ENCODE peak calls at places on chromosome 6, in seven cellular contexts. P is spleen, O is transverse colon, J is sigmoid colon, M is stomach, W is H1, C is breast epithelium. F is an unnamed sample. For H3K4me1, the result is how much of the 10 kb centered on the place peaks cover.

GRCh38 chr6:134995536-134995935 is 45.6 kb upstream of the ALDH8A1 start:
- DNase-seq in W (no peak), M (no peak), P (no peak), C (no peak), O (no peak), J (no peak), F (no peak)

GRCh38 chr6:149082320-149082719 is 235.2 kb upstream of the TAB2 start:
- DNase-seq in W (no peak), C (peak), M (peak), O (peak), P (peak), J (peak), F (peak)

GRCh38 chr6:163815796-163816195 is 401.3 kb downstream of the QKI start:
- DNase-seq in C (no peak), O (no peak), M (no peak), P (no peak), W (no peak), J (no peak), F (no peak)

GRCh38 chr6:14832427-14832826 is 413.4 kb upstream of the JARID2 start:
- DNase-seq in W (no peak), J (no peak), M (no peak), O (no peak), P (no peak), C (no peak), F (no peak)

GRCh38 chr6:136609878-136610706 is 59.9 kb upstream of the MAP7 start:
- DNase-seq in W (no peak), P (no peak), O (peak), J (peak), M (peak), C (no peak), F (peak)

GRCh38 chr6:106556368-106556960 is 72.8 kb downstream of the RTN4IP1 start:
- DNase-seq in P (no peak), O (no peak), W (no peak), C (no peak), M (no peak), J (no peak), F (no peak)

GRCh38 chr6:89637960-89638319 is 607 bp downstream of the LYRM2 start:
- DNase-seq in J (no peak), P (no peak), O (no peak), C (no peak), M (no peak), W (no peak), F (no peak)

GRCh38 chr6:106513813-106514212 is 115.5 kb downstream of the RTN4IP1 start:
- DNase-seq in P (no peak), C (no peak), O (no peak), M (no peak), J (no peak), W (no peak), F (no peak)

GRCh38 chr6:138988469-138988834 is 399 bp upstream of the REPS1 start:
- DNase-seq in P (no peak), W (no peak), O (no peak), C (no peak), M (no peak), J (no peak), F (no peak)

GRCh38 chr6:138986578-138986977 is 1.5 kb downstream of the REPS1 start:
- DNase-seq in J (no peak), M (no peak), P (no peak), W (no peak), O (no peak), C (no peak), F (no peak)

GRCh38 chr6:138987299-138987642 is 782 bp downstream of the REPS1 start:
- DNase-seq in O (no peak), M (no peak), P (peak), W (no peak), C (peak), J (peak), F (peak)

GRCh38 chr6:138989098-138989983 is 1.3 kb upstream of the REPS1 start:
- DNase-seq in C (no peak), O (no peak), J (no peak), M (no peak), W (no peak), P (no peak), F (no peak)

DNA sequence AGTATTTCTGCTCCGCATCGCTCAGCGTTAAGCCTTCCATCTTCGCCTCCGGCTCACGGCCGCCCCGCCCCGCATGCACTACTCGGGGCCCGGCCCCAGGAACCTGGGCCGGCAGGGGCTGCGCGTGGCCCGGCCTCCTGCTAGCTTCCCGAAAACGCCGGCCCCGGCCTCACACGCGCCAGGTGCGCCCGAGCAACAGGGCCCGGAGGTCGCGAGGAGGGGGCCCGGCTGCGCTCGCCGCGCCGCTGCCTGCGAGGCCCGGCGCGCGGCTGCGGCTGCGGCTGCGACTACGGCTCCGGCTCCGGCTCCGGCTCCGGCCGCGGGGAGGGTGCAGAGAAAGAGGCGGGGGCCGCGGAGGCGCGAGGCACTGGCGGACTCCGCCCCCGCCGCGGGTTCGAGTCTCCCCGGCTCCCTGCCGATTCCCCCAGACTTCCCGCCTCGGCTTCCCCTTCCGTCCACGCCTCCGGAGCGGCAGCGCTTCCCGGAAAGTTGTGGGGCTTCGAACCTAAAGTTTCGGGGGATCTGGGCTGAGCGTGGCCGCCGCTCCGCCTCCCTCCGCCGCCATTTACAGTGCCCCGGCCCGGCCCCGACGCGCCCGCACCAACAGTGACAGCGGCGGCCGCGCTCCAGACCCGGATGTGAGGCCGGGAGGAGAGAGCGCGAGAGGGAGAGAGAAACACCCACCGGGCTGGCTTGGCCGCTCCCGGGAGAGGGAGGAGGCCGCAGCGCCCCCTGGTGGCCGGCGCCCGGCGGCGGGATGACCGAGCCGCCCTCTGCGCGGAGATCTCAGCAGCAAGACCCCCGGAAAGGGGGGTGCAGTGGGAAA is at the start of gene REPS1:
- DNase-seq in J (peak), O (peak), M (peak), W (peak), P (peak), C (peak), F (peak)
- TF ChIP-seq POLR2A in J (peak), O (peak), M (no peak), W (peak), P (no peak), C (peak), F (peak)

GRCh38 chr6:124203812-124204167 is 400.1 kb downstream of the NKAIN2 start:
- DNase-seq in J (no peak), C (no peak), O (no peak), W (no peak), P (no peak), M (no peak), F (no peak)

GRCh38 chr6:124203106-124203811 is 399.6 kb downstream of the NKAIN2 start:
- DNase-seq in M (no peak), O (no peak), J (no peak), P (no peak), C (no peak), W (no peak), F (no peak)

GRCh38 chr6:124197148-124197547 is 393.5 kb downstream of the NKAIN2 start:
- DNase-seq in P (no peak), W (no peak), M (no peak), J (no peak), C (no peak), O (no peak), F (no peak)

GRCh38 chr6:124199226-124199625 is 395.6 kb downstream of the NKAIN2 start:
- DNase-seq in W (no peak), P (no peak), J (no peak), C (no peak), M (no peak), O (no peak), F (no peak)

DNA sequence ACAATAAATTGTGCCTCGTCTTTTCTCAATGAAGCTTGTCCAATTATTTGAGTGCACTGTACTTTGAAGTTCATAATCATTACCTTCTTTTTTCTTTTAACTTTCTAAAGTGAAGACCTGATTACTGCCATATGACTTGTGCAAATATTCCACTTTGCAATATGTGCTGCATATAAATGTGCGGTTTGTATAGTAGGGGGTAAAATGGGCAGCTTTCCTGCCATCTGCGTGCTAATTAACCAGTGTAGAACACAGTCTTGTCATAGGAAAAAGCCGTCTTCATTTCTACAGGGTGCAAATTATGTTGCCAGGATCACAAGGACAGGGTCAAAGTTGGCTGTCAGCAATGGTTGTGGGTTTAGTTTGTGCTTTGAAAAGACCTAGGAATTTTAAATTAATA is 397.0 kb downstream of the NKAIN2 start:
- DNase-seq in C (no peak), P (no peak), O (no peak), J (no peak), M (no peak), W (no peak), F (no peak)
- TF ChIP-seq POLR2AphosphoS5 in C (no peak), P (no peak), O (no peak), J (no peak), M (no peak), W (no peak), F (no peak)

DNA sequence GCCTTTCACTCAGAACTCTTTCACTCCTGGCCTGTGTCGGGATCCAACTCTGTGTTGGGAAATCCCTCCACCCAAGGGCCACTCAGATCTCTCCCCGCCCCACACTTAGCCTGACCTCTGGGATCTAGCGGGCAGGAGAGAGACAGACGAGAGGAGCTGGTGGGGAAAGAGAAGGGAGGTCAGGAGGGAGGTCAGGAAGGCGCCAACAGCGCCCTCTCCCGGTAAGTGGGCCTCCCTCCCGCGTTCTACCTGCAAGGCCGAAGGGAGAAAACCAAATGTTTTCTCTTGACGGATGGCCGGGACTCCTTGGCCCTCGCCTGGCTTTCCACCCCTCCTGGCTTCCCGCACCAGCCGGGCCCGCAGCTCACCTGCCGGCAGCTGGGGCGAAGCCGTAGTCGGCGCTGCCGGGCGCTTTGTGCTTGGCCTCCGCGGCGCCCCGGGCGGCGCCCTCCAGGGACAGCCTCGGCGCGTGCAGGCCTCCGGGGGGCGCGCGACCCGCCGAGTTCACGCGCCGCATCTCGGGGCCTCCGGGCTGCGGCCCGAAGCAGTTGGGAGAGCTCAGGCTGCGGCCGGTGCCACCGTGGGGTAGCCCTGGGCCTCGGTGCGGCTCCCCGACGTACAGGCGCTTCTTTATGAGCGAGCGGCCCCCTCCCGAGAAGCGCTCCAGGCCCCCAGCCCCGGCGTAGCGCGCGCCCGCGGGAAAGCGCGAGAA is 38.2 kb downstream of the C6orf132 start:
- DNase-seq in O (peak), J (peak), C (no peak), P (peak), M (peak), W (peak), F (no peak)
- H3K4me1 ChIP-seq in O (under half), J (under half), C (under half), P (under half), M (under half), W (under half), F (under half)

DNA sequence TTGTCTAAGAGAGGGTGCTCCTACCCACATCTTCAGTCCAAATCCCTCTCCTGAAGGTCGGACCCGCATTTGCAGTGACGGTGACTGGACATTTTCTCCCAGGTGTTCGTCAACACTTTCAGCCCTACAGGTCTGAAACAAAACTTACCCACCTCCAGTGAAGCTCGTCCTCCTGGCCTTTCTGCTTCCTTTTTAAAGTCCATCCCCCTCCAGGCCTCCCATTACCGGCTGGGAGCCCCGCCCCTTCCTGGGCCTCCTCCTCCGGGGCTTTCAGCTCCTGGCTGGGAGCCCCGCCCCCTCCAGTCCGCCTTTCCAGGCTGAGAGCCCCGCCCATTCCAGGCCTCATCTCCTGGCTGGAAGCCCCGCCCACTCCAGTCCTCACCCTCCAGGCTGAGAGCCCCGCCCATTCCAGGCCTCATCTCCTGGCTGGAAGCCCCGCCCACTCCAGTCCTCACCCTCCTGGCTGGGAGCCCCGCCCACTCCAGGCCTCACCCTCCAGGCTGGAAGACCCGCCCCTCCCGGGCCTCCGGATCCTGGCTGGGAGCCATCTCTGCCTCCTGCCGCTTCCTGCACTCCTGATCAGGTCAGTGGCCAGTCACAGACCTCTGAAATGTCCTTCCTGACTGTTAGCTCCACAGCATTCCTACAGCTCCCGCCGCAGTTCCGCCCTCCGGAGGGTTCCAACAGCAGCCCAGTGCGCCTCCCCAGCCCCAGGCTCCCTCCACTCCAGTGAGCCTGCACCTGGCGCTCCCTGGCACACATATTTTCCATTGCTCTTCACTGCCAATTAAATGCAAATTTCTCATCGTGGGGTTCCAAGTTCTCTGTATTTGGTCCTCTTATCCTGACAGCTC is 98.5 kb downstream of the LY86 start:
- DNase-seq in J (peak), W (peak), M (peak), C (peak), P (peak), O (peak), F (peak)
- TF ChIP-seq POLR2A in J (peak), W (peak), M (peak), C (no peak), P (no peak), O (peak), F (no peak)

GRCh38 chr6:150730801-150731445 is 131.2 kb downstream of the PLEKHG1 start:
- DNase-seq in C (no peak), J (no peak), W (no peak), M (no peak), O (peak), P (no peak), F (no peak)
- TF ChIP-seq POLR2AphosphoS5 in C (no peak), J (no peak), W (no peak), M (no peak), O (no peak), P (no peak), F (no peak)

DNA sequence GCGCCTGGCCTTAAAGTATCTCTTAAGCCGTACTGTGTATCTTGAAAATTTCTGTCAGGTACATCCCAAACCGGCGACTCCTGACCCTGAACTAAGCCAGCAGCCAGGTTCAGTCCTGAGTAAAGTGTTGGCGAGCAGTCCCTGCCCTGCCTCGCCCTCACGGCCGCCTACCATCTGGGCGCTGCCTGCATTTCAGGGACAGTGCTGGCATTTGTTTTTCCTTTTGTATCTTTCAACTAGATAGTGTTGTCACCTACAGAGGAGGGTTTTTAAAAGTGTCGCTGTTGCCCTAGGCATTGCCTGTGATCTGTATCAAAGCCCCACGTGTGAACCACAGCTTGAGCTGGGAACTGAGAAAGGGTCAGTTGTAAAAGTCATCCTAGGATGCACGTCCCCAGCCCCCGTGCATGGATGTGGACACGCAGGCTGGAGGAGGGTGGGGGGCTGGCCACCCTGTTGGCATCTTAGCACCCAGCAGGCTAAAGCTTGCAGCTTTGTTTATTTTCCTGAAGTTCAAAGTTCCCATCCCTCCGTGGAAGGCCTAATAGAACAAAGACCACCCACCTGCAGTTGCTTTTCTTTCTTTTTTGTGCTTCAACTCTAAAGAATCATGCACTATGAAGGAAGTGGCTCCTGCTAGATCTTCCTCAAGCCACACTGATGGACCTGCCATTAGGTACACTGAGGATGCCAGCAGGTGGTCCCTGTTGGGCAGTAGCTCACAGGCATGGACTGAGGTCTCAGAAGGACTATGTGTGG is 136.8 kb downstream of the ZDHHC14 start:
- DNase-seq in P (no peak), C (no peak), J (no peak), W (no peak), M (no peak), O (no peak), F (no peak)
- H3K4me1 ChIP-seq in P (under half), C (under half), J (under half), W (under half), M (under half), O (under half), F (under half)

GRCh38 chr6:96013531-96013930 is 2.2 kb upstream of the FUT9 start:
- DNase-seq in W (no peak), M (no peak), P (no peak), O (no peak), C (no peak), J (no peak), F (no peak)

GRCh38 chr6:96015791-96016776 is at the start of gene FUT9:
- DNase-seq in O (no peak), W (peak), M (peak), C (no peak), J (peak), P (peak), F (peak)

GRCh38 chr6:96016781-96017180 is 1.0 kb downstream of the FUT9 start:
- DNase-seq in P (no peak), W (no peak), M (no peak), O (no peak), J (no peak), C (no peak), F (no peak)

GRCh38 chr6:96014846-96015245 is 928 bp upstream of the FUT9 start:
- DNase-seq in O (no peak), C (no peak), M (no peak), P (no peak), W (no peak), J (no peak), F (no peak)

DNA sequence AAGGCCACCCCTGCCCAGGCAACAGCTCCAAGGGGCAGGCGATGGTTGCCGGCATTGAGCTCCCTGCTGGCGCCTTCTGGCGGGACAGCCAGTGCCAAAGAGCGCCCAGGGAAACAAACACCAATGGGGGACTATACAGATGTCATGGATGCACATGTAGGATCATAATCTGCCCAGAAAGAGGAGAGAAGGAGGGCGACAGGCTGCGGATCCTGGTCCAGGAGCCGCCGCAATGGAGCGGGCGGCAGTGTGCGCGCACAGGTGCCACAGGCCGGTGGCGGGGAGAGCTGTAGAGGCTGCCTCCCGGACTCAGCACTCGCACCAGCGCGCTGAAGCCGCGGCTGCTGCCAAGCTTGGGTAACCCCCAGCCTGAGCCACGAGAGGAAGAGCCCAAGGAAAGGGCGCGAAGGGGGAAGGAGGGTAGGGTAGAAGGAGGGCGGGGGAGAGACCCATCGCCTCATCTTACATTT is 418 bp upstream of the FUT9 start:
- DNase-seq in W (no peak), P (peak), C (no peak), J (peak), O (no peak), M (peak), F (no peak)
- TF ChIP-seq POLR2A in W (peak), P (no peak), C (no peak), J (no peak), O (no peak), M (no peak), F (no peak)

DNA sequence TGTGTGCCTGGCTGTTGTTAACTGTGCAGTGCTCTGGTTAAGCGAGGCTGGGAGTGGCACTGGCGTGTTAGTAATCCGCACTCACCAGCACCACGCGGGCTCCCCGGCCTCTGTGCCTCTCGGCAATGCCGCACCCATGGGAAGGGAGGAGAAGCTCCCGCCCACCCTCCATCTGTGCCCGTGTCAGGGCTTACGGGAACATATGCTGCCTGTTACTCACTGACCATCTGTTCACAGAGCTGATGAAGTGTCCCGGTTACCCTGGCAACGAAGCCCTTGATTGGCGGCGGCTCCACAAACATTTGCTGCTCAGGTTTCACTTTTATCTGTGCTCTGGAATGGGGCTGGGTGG is 114.7 kb downstream of the PSMB1 start:
- DNase-seq in W (peak), M (peak), J (peak), O (peak), P (peak), C (no peak), F (peak)
- TF ChIP-seq POLR2AphosphoS5 in W (no peak), M (peak), J (peak), O (peak), P (peak), C (no peak), F (peak)

F was measured in prostate gland.